ENCODE peak calls at places on chromosomes 16 and 17, in four cellular contexts. One of them, this sample, is unnamed.

GRCh38 chr17:5837055-5837491 is 233.1 kb upstream of the WSCD1 start:
- DNase-seq in HCEC 1CT: peak; percentile 56
- DNase-seq in stimulated activated CD4-positive, alpha-beta T cell treated with anti-CD3 and anti-CD28 coated beads, Interleukin-4, amount 100 ng/mL, for 24 hours: no peak
- DNase-seq in activated CD8-positive, alpha-beta T cell treated with anti-CD3 and anti-CD28 coated beads for 36 hours: no peak
- DNase-seq in this sample: no peak

GRCh38 chr17:78804777-78805176 is 22.7 kb upstream of the CYTH1 start:
- DNase-seq in HCEC 1CT: no peak
- DNase-seq in stimulated activated CD4-positive, alpha-beta T cell treated with anti-CD3 and anti-CD28 coated beads, Interleukin-4, amount 100 ng/mL, for 24 hours: peak; percentile 52
- DNase-seq in activated CD8-positive, alpha-beta T cell treated with anti-CD3 and anti-CD28 coated beads for 36 hours: peak; percentile 43
- DNase-seq in this sample: no peak

GRCh38 chr17:19558946-19559345 is 25.3 kb downstream of the SLC47A1 start:
- DNase-seq in HCEC 1CT: no peak
- DNase-seq in stimulated activated CD4-positive, alpha-beta T cell treated with anti-CD3 and anti-CD28 coated beads, Interleukin-4, amount 100 ng/mL, for 24 hours: no peak
- DNase-seq in activated CD8-positive, alpha-beta T cell treated with anti-CD3 and anti-CD28 coated beads for 36 hours: no peak
- DNase-seq in this sample: no peak

GRCh38 chr16:12901204-12901596 is 198 bp upstream of the SHISA9 start:
- DNase-seq in HCEC 1CT: no peak
- DNase-seq in stimulated activated CD4-positive, alpha-beta T cell treated with anti-CD3 and anti-CD28 coated beads, Interleukin-4, amount 100 ng/mL, for 24 hours: no peak
- DNase-seq in activated CD8-positive, alpha-beta T cell treated with anti-CD3 and anti-CD28 coated beads for 36 hours: no peak
- DNase-seq in this sample: no peak

GRCh38 chr16:53757971-53758609 is 54.1 kb downstream of the FTO start:
- DNase-seq in HCEC 1CT: no peak
- DNase-seq in stimulated activated CD4-positive, alpha-beta T cell treated with anti-CD3 and anti-CD28 coated beads, Interleukin-4, amount 100 ng/mL, for 24 hours: no peak
- DNase-seq in activated CD8-positive, alpha-beta T cell treated with anti-CD3 and anti-CD28 coated beads for 36 hours: no peak
- DNase-seq in this sample: no peak

GRCh38 chr16:68264128-68265077 is at the start of gene SLC7A6:
- DNase-seq in HCEC 1CT: peak; percentile 85
- DNase-seq in stimulated activated CD4-positive, alpha-beta T cell treated with anti-CD3 and anti-CD28 coated beads, Interleukin-4, amount 100 ng/mL, for 24 hours: peak; percentile 85
- DNase-seq in activated CD8-positive, alpha-beta T cell treated with anti-CD3 and anti-CD28 coated beads for 36 hours: peak; percentile 92
- DNase-seq in this sample: peak; percentile 84

GRCh38 chr16:1298406-1298805 is 11.0 kb upstream of the UBE2I start:
- DNase-seq in HCEC 1CT: no peak
- DNase-seq in stimulated activated CD4-positive, alpha-beta T cell treated with anti-CD3 and anti-CD28 coated beads, Interleukin-4, amount 100 ng/mL, for 24 hours: no peak
- DNase-seq in activated CD8-positive, alpha-beta T cell treated with anti-CD3 and anti-CD28 coated beads for 36 hours: no peak
- DNase-seq in this sample: no peak

GRCh38 chr17:5422505-5422904 is 2.5 kb downstream of the RPAIN start:
- DNase-seq in HCEC 1CT: peak; percentile 84
- DNase-seq in stimulated activated CD4-positive, alpha-beta T cell treated with anti-CD3 and anti-CD28 coated beads, Interleukin-4, amount 100 ng/mL, for 24 hours: no peak
- DNase-seq in activated CD8-positive, alpha-beta T cell treated with anti-CD3 and anti-CD28 coated beads for 36 hours: no peak
- DNase-seq in this sample: no peak

GRCh38 chr17:37176683-37177082 is 199.1 kb upstream of the C17orf78 start:
- DNase-seq in HCEC 1CT: peak; percentile 39
- DNase-seq in stimulated activated CD4-positive, alpha-beta T cell treated with anti-CD3 and anti-CD28 coated beads, Interleukin-4, amount 100 ng/mL, for 24 hours: no peak
- DNase-seq in activated CD8-positive, alpha-beta T cell treated with anti-CD3 and anti-CD28 coated beads for 36 hours: no peak
- DNase-seq in this sample: no peak

GRCh38 chr16:53545433-53545832 is 42.4 kb upstream of the AKTIP start:
- DNase-seq in HCEC 1CT: no peak
- DNase-seq in stimulated activated CD4-positive, alpha-beta T cell treated with anti-CD3 and anti-CD28 coated beads, Interleukin-4, amount 100 ng/mL, for 24 hours: peak; percentile 26
- DNase-seq in activated CD8-positive, alpha-beta T cell treated with anti-CD3 and anti-CD28 coated beads for 36 hours: peak; percentile 41
- DNase-seq in this sample: no peak

This sample was measured in sciatic nerve.